ENCODE peak calls at places on chromosome 9, in six cellular contexts. G, O, X, I, P and N are unnamed samples.

GRCh38 chr9:134375430-134376385 is 49.5 kb downstream of the RXRA start:
- DNase-seq in O (no peak), X (peak; percentile 44), I (no peak), G (peak; percentile 43), P (peak; percentile 56), N (no peak)

GRCh38 chr9:88748566-88749238 is 213.7 kb downstream of the NXNL2 start:
- DNase-seq in I (no peak), G (peak; percentile 85), X (no peak), O (no peak), P (peak; percentile 76), N (no peak)

GRCh38 chr9:107693620-107694326 is 204.2 kb upstream of the KLF4 start:
- DNase-seq in X (no peak), G (peak; percentile 56), P (peak; percentile 70), I (peak; percentile 47), O (no peak), N (no peak)

GRCh38 chr9:94885854-94886447 is 159.5 kb downstream of the AOPEP start:
- DNase-seq in O (no peak), G (no peak), X (no peak), P (no peak), I (no peak), N (no peak)

GRCh38 chr9:14302405-14302804 is 11.5 kb downstream of the NFIB start:
- DNase-seq in I (no peak), O (no peak), X (no peak), P (peak; percentile 32), G (no peak), N (no peak)

GRCh38 chr9:129394011-129394919 is 216.2 kb upstream of the IER5L start:
- DNase-seq in G (no peak), O (no peak), I (no peak), X (no peak), P (no peak), N (no peak)

GRCh38 chr9:114902773-114903589 is 27.4 kb downstream of the TNFSF8 start:
- DNase-seq in G (peak; percentile 24), O (no peak), I (peak; percentile 66), X (no peak), P (peak; percentile 50), N (no peak)

GRCh38 chr9:125748511-125749099 is 1.4 kb downstream of the PBX3 start:
- DNase-seq in I (peak; percentile 39), X (no peak), O (no peak), P (peak; percentile 34), G (no peak), N (peak; percentile 25)

GRCh38 chr9:81771606-81772005 is 82.3 kb upstream of the TLE1 start:
- DNase-seq in O (no peak), P (peak; percentile 22), I (no peak), G (peak; percentile 39), X (peak; percentile 85), N (no peak)

GRCh38 chr9:115220339-115221009 is 102.5 kb upstream of the TNC start:
- DNase-seq in X (no peak), O (no peak), G (peak; percentile 91), I (peak; percentile 49), P (no peak), N (no peak)

GRCh38 chr9:124869986-124870560 is 8.1 kb downstream of the ARPC5L start:
- DNase-seq in X (peak; percentile 81), G (peak; percentile 41), I (peak; percentile 44), P (peak; percentile 58), O (peak; percentile 78), N (peak; percentile 70)

GRCh38 chr9:100856238-100856637 is 172.3 kb upstream of the PLPPR1 start:
- DNase-seq in O (no peak), G (no peak), I (no peak), P (no peak), X (peak; percentile 21), N (no peak)

GRCh38 chr9:129884220-129885017 is 49.2 kb downstream of the USP20 start:
- DNase-seq in O (peak; percentile 96), I (peak; percentile 65), P (peak; percentile 91), X (peak; percentile 80), G (peak; percentile 71), N (peak; percentile 96)

GRCh38 chr9:27534131-27534530 is 4.5 kb upstream of the MOB3B start:
- DNase-seq in P (no peak), G (no peak), X (no peak), I (no peak), O (no peak), N (no peak)

GRCh38 chr9:117763314-117763713 is 59.1 kb downstream of the TLR4 start:
- DNase-seq in X (peak; percentile 60), G (no peak), I (peak; percentile 63), O (no peak), P (peak; percentile 63), N (no peak)

GRCh38 chr9:90801507-90802289 is at the start of gene SYK:
- DNase-seq in I (peak; percentile 42), X (no peak), O (no peak), G (no peak), P (no peak), N (peak; percentile 79)

GRCh38 chr9:98075332-98075805 is 18.8 kb downstream of the NANS start:
- DNase-seq in G (peak; percentile 72), O (no peak), I (peak; percentile 27), P (peak; percentile 90), X (peak; percentile 33), N (peak; percentile 47)

GRCh38 chr9:68704498-68704803 is 589 bp upstream of the PIP5K1B start:
- DNase-seq in G (no peak), X (no peak), I (no peak), O (no peak), P (no peak), N (no peak)
- H3K4me3 ChIP-seq in G (no peak overlapping the region), X (no peak overlapping the region), I (no peak overlapping the region), O (no peak overlapping the region), P (no peak overlapping the region), N (peak overlapping the region; percentile 60)

DNA sequence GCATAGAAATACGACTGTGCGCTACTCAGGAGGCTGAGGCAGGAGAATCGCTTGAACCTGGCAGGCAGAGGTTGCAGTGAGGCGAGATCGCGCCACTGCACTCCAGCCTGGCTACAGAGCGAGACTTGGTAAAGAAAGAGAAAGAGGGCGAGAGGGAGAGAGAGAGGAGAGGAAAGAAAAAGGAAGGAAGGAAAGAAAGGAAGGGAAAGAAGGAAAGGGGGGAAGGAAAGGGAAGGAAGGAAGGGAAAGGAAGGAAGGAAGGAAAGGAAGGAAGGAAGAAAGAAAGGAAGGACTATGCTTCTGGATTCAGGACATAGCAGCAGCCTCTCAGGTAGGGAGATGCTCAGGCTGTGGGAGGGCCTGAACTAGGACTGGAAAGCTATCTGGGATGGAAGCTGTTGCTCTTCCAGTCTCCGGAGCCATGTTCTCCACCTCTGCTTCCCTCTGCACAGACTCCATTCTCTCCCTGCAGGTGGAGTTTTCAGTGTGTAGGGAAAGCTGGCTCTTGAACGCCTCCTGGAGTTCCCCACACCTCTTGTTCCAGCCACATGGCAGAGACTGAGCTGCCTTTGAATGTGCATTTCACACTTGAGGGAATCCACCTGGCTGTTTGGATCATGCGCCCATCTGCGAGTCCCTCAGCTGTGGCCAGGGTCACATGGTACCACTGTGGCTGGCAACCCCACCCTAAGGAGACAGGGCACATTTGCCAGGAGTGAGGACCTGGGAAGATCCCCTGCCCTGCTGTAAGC is 9.1 kb downstream of the SWI5 start:
- DNase-seq in G (no peak), X (no peak), P (no peak), I (no peak), O (no peak), N (no peak)
- H3K9ac ChIP-seq in G (no peak overlapping the region), X (no peak overlapping the region), P (no peak overlapping the region), I (no peak overlapping the region), O (no peak overlapping the region), N (no peak overlapping the region)

GRCh38 chr9:130887494-130888144 is 9.0 kb downstream of the QRFP start:
- DNase-seq in P (no peak), O (no peak), X (no peak), G (peak; percentile 59), I (no peak), N (no peak)
- H3K4me3 ChIP-seq in P (no peak overlapping the region), O (no peak overlapping the region), X (no peak overlapping the region), G (no peak overlapping the region), I (no peak overlapping the region), N (no peak overlapping the region)

GRCh38 chr9:104746798-104747197 is 685 bp upstream of the NIPSNAP3A start:
- DNase-seq in O (no peak), X (no peak), P (no peak), I (no peak), G (no peak), N (no peak)
- H3K9ac ChIP-seq in O (peak overlapping the region; percentile 80), X (peak overlapping the region; percentile 81), P (peak overlapping the region; percentile 95), I (peak overlapping the region; percentile 95), G (no peak overlapping the region), N (peak overlapping the region; percentile 85)

GRCh38 chr9:21965401-21965951 is 28.7 kb downstream of the CDKN2A start:
- DNase-seq in X (peak; percentile 68), I (peak; percentile 19), O (no peak), G (peak; percentile 67), P (peak; percentile 93), N (peak; percentile 64)
- H3K4me3 ChIP-seq in X (peak overlapping the region; percentile 46), I (no peak overlapping the region), O (no peak overlapping the region), G (peak overlapping the region; percentile 48), P (peak overlapping the region; percentile 65), N (peak overlapping the region; percentile 21)

DNA sequence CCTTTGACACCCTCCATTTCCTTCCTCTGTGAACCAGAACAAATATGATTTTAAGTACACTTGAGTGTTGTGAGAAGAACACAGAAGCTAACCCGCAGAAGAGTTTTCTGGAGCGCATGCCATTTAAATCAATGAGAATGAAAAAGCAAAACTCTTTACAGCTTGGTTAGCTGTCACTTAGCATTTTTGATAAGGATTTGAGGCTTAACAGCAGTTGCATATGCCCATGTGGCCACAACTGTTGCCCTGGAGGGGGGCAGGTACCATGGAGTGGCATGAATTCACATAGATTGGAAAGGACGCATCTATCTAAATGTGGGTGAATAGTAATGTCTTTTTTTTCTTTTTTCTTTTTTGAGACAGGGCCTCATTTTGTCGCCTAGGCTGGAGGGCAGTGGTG is 372.6 kb downstream of the KDM4C start:
- DNase-seq in O (no peak), G (no peak), P (no peak), X (peak; percentile 17), I (no peak), N (no peak)
- H3K9ac ChIP-seq in O (no peak overlapping the region), G (no peak overlapping the region), P (no peak overlapping the region), X (no peak overlapping the region), I (no peak overlapping the region), N (no peak overlapping the region)

DNA sequence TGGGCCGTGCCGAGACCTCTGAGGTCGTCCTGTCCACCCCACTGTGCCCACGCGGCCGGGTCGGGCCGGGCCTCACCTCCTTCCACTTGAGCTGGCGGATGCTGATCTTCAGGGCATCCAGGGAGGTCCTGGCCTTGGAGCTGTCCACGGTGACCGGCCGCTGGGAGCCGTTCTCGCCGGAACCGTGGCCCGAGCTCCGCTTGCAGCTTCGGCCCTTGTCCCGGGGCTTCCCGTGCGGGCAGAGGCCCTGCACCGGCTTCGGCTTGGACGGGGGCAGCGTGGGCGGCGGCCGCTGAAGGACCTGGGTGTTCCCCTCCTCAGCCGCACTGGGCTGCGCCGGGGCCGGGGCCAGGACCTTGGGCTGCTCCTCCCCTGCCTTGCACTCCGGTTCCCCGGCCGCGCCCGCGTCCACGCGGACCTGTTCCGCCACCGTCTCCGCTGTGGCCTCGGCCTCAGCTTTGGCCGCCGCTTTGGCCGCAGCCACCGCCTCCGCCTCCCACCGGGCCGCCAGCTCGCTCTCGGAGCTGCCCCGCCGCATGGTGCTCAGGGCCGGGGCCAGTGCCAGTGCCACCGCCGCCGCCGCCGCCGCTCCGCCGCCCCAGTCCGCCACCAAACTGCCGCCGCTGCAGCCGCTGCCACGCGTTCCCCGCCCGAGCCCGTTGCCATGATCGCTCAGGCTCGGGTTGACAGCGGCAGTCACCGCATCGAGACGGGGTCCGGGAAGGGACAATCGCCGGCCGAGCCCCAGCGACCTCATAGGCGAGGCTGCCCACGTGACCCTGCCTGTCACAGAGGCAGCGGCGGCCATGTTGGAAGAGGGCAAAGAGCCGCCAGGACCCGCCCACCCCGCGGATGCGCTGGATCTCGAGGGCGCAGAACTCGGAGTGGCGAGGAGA is at the start of gene TTLL11:
- DNase-seq in P (peak; percentile 99), G (peak; percentile 93), I (peak; percentile 89), O (peak; percentile 93), X (peak; percentile 93), N (peak; percentile 96)
- H3K4me3 ChIP-seq in P (peak within 1 kb of the TSS; percentile 80), G (peak within 1 kb of the TSS; percentile 71), I (peak within 1 kb of the TSS; percentile 91), O (peak within 1 kb of the TSS; percentile 59), X (peak within 1 kb of the TSS; percentile 78), N (peak within 1 kb of the TSS; percentile 66)